ENCODE peak calls at places on chromosomes 3 and 15, in eight cellular contexts. One of them, this sample, is unnamed.

GRCh38 chr15:77012868-77013267 is 17.9 kb downstream of the PSTPIP1 start:
- DNase-seq in progenitor cell of endocrine pancreas: no peak
- DNase-seq in HFF-Myc: no peak
- DNase-seq in mesothelial cell of epicardium: no peak
- DNase-seq in lung: no peak
- DNase-seq in CD4-positive, alpha-beta T cell: peak; percentile 57
- DNase-seq in astrocyte of the cerebellum: no peak
- DNase-seq in RWPE1: no peak
- DNase-seq in this sample: no peak

GRCh38 chr3:21835266-21835665 is 84.3 kb upstream of the ZNF385D start:
- DNase-seq in CD4-positive, alpha-beta T cell: no peak
- DNase-seq in mesothelial cell of epicardium: no peak
- DNase-seq in HFF-Myc: no peak
- DNase-seq in RWPE1: no peak
- DNase-seq in astrocyte of the cerebellum: no peak
- DNase-seq in progenitor cell of endocrine pancreas: no peak
- DNase-seq in lung: no peak
- DNase-seq in this sample: peak; percentile 47

GRCh38 chr3:157913751-157914150 is 192.5 kb downstream of the SHOX2 start:
- DNase-seq in lung: no peak
- DNase-seq in HFF-Myc: no peak
- DNase-seq in CD4-positive, alpha-beta T cell: no peak
- DNase-seq in mesothelial cell of epicardium: no peak
- DNase-seq in progenitor cell of endocrine pancreas: no peak
- DNase-seq in RWPE1: no peak
- DNase-seq in astrocyte of the cerebellum: no peak
- DNase-seq in this sample: peak; percentile 55

GRCh38 chr3:72753495-72753894 is 94.8 kb downstream of the SHQ1 start:
- DNase-seq in lung: no peak
- DNase-seq in HFF-Myc: no peak
- DNase-seq in progenitor cell of endocrine pancreas: no peak
- DNase-seq in CD4-positive, alpha-beta T cell: no peak
- DNase-seq in mesothelial cell of epicardium: no peak
- DNase-seq in RWPE1: no peak
- DNase-seq in astrocyte of the cerebellum: no peak
- DNase-seq in this sample: no peak

GRCh38 chr3:52216585-52217408 is 8.6 kb downstream of the TLR9 start:
- DNase-seq in HFF-Myc: no peak
- DNase-seq in CD4-positive, alpha-beta T cell: peak; percentile 73
- DNase-seq in lung: peak; percentile 84
- DNase-seq in RWPE1: peak; percentile 92
- DNase-seq in astrocyte of the cerebellum: peak; percentile 49
- DNase-seq in mesothelial cell of epicardium: no peak
- DNase-seq in progenitor cell of endocrine pancreas: no peak
- DNase-seq in this sample: peak; percentile 98

GRCh38 chr3:77256584-77257488 is 216.9 kb downstream of the ROBO2 start:
- DNase-seq in CD4-positive, alpha-beta T cell: no peak
- DNase-seq in HFF-Myc: no peak
- DNase-seq in lung: no peak
- DNase-seq in mesothelial cell of epicardium: no peak
- DNase-seq in astrocyte of the cerebellum: no peak
- DNase-seq in progenitor cell of endocrine pancreas: no peak
- DNase-seq in RWPE1: no peak
- DNase-seq in this sample: no peak

GRCh38 chr15:79432345-79433311 is 492 bp downstream of the MINAR1 start:
- DNase-seq in CD4-positive, alpha-beta T cell: no peak
- DNase-seq in RWPE1: peak; percentile 4
- DNase-seq in lung: no peak
- DNase-seq in progenitor cell of endocrine pancreas: no peak
- DNase-seq in mesothelial cell of epicardium: no peak
- DNase-seq in astrocyte of the cerebellum: no peak
- DNase-seq in HFF-Myc: no peak
- DNase-seq in this sample: no peak

GRCh38 chr3:57983734-57984518 is 24.3 kb upstream of the FLNB start:
- DNase-seq in RWPE1: peak; percentile 48
- DNase-seq in HFF-Myc: peak; percentile 76
- DNase-seq in progenitor cell of endocrine pancreas: no peak
- DNase-seq in astrocyte of the cerebellum: no peak
- DNase-seq in CD4-positive, alpha-beta T cell: peak; percentile 49
- DNase-seq in mesothelial cell of epicardium: no peak
- DNase-seq in lung: peak; percentile 61
- DNase-seq in this sample: peak; percentile 88

GRCh38 chr15:41238100-41238499 is 7.0 kb downstream of the CHP1 start:
- DNase-seq in CD4-positive, alpha-beta T cell: no peak
- DNase-seq in lung: no peak
- DNase-seq in RWPE1: no peak
- DNase-seq in progenitor cell of endocrine pancreas: no peak
- DNase-seq in HFF-Myc: no peak
- DNase-seq in astrocyte of the cerebellum: no peak
- DNase-seq in mesothelial cell of epicardium: no peak
- DNase-seq in this sample: no peak

DNA sequence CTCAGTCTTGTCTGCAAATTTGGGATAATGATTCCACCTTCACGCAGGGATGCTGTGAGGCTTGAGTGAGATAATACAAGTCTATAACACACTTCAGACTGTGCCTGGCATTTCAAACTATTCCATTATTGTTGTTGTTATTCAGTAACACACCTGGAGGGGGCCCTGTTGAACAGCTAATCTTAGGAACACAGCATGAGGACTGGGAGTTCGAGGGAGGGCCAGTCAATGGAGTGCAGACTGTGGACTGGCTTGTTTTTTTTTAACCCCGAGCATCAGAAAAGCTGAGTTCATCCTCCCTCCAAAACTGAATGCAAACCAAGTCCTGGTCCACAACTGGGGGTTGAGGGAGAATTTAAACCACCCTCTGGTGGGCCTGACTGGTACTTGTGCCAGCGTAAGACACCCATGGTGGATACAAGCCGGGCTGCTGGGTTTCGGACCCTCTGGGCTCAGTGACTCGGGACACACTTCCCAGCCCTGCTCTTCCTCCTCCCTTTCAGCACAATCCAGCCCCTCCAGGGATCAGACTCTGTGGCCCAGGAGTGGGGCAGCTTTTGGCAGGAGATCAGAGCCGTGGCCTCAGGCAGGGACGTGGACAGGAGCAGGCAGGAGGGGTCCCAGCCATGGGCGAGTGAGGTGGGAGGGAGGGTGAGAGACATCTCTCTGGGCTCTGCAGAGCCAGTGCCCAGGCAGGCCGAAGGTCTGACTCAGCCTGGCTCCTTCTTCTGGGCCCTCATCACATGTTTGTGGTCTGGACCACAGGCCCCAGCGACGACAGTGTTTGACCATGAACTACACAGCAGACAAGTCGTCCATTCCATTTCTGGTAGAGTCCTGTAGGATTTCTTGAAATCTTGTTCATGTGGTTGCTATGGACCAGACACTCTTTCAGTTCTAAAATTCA is 36.3 kb upstream of the MEX3B start:
- DNase-seq in mesothelial cell of epicardium: no peak
- DNase-seq in HFF-Myc: peak; percentile 36
- DNase-seq in RWPE1: no peak
- DNase-seq in lung: no peak
- DNase-seq in CD4-positive, alpha-beta T cell: no peak
- DNase-seq in astrocyte of the cerebellum: peak; percentile 90
- DNase-seq in progenitor cell of endocrine pancreas: no peak
- DNase-seq in this sample: peak; percentile 33
- TF ChIP-seq CTCF in mesothelial cell of epicardium: peak; percentile 30
- TF ChIP-seq CTCF in HFF-Myc: peak; percentile 40
- TF ChIP-seq CTCF in RWPE1: no peak
- TF ChIP-seq CTCF in lung: no peak
- TF ChIP-seq CTCF in CD4-positive, alpha-beta T cell: no peak
- TF ChIP-seq CTCF in astrocyte of the cerebellum: peak; percentile 47
- TF ChIP-seq CTCF in progenitor cell of endocrine pancreas: peak; percentile 20
- TF ChIP-seq CTCF in this sample: peak; percentile 14

DNA sequence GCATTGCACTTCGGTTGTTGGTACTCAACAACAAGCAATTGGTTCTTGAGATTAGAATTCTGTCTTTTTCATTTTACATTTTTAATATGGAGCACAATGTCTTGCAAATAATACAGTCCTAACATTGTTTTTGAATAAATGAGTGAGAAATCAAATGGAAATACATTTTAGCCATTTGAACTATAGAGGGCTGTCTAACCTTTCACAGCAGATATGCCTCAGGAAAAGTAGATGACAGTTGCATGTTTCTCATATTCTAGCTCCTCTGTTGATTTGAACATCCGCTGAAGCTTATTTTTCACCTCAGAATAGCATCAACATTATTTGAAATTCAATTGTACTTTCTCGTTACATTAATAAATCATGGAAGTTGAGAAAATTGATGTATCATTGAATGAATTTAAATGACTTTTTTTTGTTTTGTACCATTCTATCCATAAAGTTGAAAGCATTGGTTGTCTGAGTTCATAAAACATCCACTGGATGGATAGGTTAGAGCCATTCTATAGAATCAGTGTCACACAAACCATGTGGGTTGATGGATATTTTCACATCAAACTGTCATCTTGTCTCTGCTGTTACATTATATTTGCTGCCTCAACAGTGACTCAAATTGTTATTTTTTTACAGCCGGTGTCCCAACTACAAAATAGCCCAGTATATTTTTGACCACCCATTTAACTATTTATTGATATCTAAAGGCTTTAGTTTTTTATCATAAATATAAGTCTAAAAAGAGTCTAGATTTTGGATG is 928.3 kb downstream of the NSUN3 start:
- DNase-seq in lung: no peak
- DNase-seq in progenitor cell of endocrine pancreas: no peak
- DNase-seq in HFF-Myc: no peak
- DNase-seq in RWPE1: no peak
- DNase-seq in mesothelial cell of epicardium: no peak
- DNase-seq in CD4-positive, alpha-beta T cell: no peak
- DNase-seq in astrocyte of the cerebellum: no peak
- DNase-seq in this sample: no peak
- TF ChIP-seq CTCF in lung: no peak
- TF ChIP-seq CTCF in progenitor cell of endocrine pancreas: peak; percentile 15
- TF ChIP-seq CTCF in HFF-Myc: no peak
- TF ChIP-seq CTCF in RWPE1: no peak
- TF ChIP-seq CTCF in mesothelial cell of epicardium: no peak
- TF ChIP-seq CTCF in CD4-positive, alpha-beta T cell: no peak
- TF ChIP-seq CTCF in astrocyte of the cerebellum: no peak
- TF ChIP-seq CTCF in this sample: no peak

GRCh38 chr3:25812644-25813043 is 22.8 kb downstream of the OXSM start:
- DNase-seq in CD4-positive, alpha-beta T cell: no peak
- DNase-seq in progenitor cell of endocrine pancreas: no peak
- DNase-seq in lung: no peak
- DNase-seq in RWPE1: no peak
- DNase-seq in astrocyte of the cerebellum: no peak
- DNase-seq in HFF-Myc: no peak
- DNase-seq in mesothelial cell of epicardium: no peak
- DNase-seq in this sample: no peak
- TF ChIP-seq CTCF in CD4-positive, alpha-beta T cell: no peak
- TF ChIP-seq CTCF in progenitor cell of endocrine pancreas: no peak
- TF ChIP-seq CTCF in lung: no peak
- TF ChIP-seq CTCF in RWPE1: no peak
- TF ChIP-seq CTCF in astrocyte of the cerebellum: no peak
- TF ChIP-seq CTCF in HFF-Myc: no peak
- TF ChIP-seq CTCF in mesothelial cell of epicardium: no peak
- TF ChIP-seq CTCF in this sample: no peak

GRCh38 chr3:196537319-196537984 is 22.3 kb upstream of the SMCO1 start:
- DNase-seq in progenitor cell of endocrine pancreas: no peak
- DNase-seq in CD4-positive, alpha-beta T cell: peak; percentile 74
- DNase-seq in mesothelial cell of epicardium: no peak
- DNase-seq in lung: no peak
- DNase-seq in astrocyte of the cerebellum: no peak
- DNase-seq in RWPE1: peak; percentile 37
- DNase-seq in HFF-Myc: no peak
- DNase-seq in this sample: peak; percentile 45
- TF ChIP-seq CTCF in progenitor cell of endocrine pancreas: peak; percentile 66
- TF ChIP-seq CTCF in CD4-positive, alpha-beta T cell: peak; percentile 91
- TF ChIP-seq CTCF in mesothelial cell of epicardium: peak; percentile 76
- TF ChIP-seq CTCF in lung: peak; percentile 27
- TF ChIP-seq CTCF in astrocyte of the cerebellum: peak; percentile 56
- TF ChIP-seq CTCF in RWPE1: peak; percentile 80
- TF ChIP-seq CTCF in HFF-Myc: peak; percentile 54
- TF ChIP-seq CTCF in this sample: peak; percentile 73

GRCh38 chr15:30999729-31000128 is 8.3 kb upstream of the MTMR10 start:
- DNase-seq in mesothelial cell of epicardium: no peak
- DNase-seq in lung: no peak
- DNase-seq in astrocyte of the cerebellum: no peak
- DNase-seq in HFF-Myc: no peak
- DNase-seq in progenitor cell of endocrine pancreas: no peak
- DNase-seq in RWPE1: no peak
- DNase-seq in CD4-positive, alpha-beta T cell: no peak
- DNase-seq in this sample: no peak
- TF ChIP-seq CTCF in mesothelial cell of epicardium: no peak
- TF ChIP-seq CTCF in lung: no peak
- TF ChIP-seq CTCF in astrocyte of the cerebellum: no peak
- TF ChIP-seq CTCF in HFF-Myc: no peak
- TF ChIP-seq CTCF in progenitor cell of endocrine pancreas: no peak
- TF ChIP-seq CTCF in RWPE1: no peak
- TF ChIP-seq CTCF in CD4-positive, alpha-beta T cell: no peak
- TF ChIP-seq CTCF in this sample: no peak

DNA sequence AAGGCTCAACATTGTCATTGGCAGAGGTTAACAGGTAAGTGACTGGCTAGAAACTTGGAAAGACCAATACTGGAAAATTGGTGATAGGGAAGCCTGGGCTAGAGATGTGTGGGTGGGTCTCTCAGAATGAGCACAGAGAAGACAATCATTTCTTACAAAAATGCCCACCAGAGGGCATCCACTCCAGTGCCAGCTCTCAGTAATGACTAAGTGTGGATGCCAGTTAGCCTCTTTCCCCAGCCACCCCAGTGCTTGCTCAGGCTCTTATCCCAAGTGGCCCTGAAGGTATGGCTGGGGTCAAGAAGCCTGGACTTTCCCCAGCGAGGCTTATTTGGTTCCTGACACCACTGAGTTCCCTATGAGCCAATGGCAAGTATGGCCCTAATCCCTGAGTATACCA is 115.9 kb upstream of the ST8SIA2 start:
- DNase-seq in RWPE1: peak; percentile 33
- DNase-seq in HFF-Myc: no peak
- DNase-seq in mesothelial cell of epicardium: no peak
- DNase-seq in CD4-positive, alpha-beta T cell: no peak
- DNase-seq in lung: peak; percentile 32
- DNase-seq in astrocyte of the cerebellum: peak; percentile 2
- DNase-seq in progenitor cell of endocrine pancreas: no peak
- DNase-seq in this sample: peak; percentile 53
- TF ChIP-seq CTCF in RWPE1: peak; percentile 20
- TF ChIP-seq CTCF in HFF-Myc: no peak
- TF ChIP-seq CTCF in mesothelial cell of epicardium: peak; percentile 18
- TF ChIP-seq CTCF in CD4-positive, alpha-beta T cell: no peak
- TF ChIP-seq CTCF in lung: no peak
- TF ChIP-seq CTCF in astrocyte of the cerebellum: peak; percentile 43
- TF ChIP-seq CTCF in progenitor cell of endocrine pancreas: peak; percentile 28
- TF ChIP-seq CTCF in this sample: peak; percentile 32

GRCh38 chr3:24494616-24495333 is at the start of gene THRB:
- DNase-seq in RWPE1: peak; percentile 54
- DNase-seq in lung: peak; percentile 71
- DNase-seq in CD4-positive, alpha-beta T cell: no peak
- DNase-seq in HFF-Myc: no peak
- DNase-seq in astrocyte of the cerebellum: no peak
- DNase-seq in progenitor cell of endocrine pancreas: peak; percentile 63
- DNase-seq in mesothelial cell of epicardium: peak; percentile 38
- DNase-seq in this sample: peak; percentile 60
- TF ChIP-seq CTCF in RWPE1: peak; percentile 40
- TF ChIP-seq CTCF in lung: no peak
- TF ChIP-seq CTCF in CD4-positive, alpha-beta T cell: no peak
- TF ChIP-seq CTCF in HFF-Myc: peak; percentile 10
- TF ChIP-seq CTCF in astrocyte of the cerebellum: peak; percentile 24
- TF ChIP-seq CTCF in progenitor cell of endocrine pancreas: peak; percentile 55
- TF ChIP-seq CTCF in mesothelial cell of epicardium: peak; percentile 33
- TF ChIP-seq CTCF in this sample: no peak

This sample was measured in MCF 10A.